ENCODE peak calls at places on chromosomes 6 and 20, in nine cellular contexts. M is CD8-positive, alpha-beta T cell; T is stromal cell of bone marrow; P is stimulated activated CD8-positive, alpha-beta memory T cell treated with anti-CD3 and anti-CD28 coated beads, Interleukin-4, amount 100 ng/mL, for 4 hours; E is dorsolateral prefrontal cortex; D is left ventricle myocardium superior; F is KBM-7; C is stimulated activated CD4-positive, alpha-beta T cell treated with anti-CD3 and anti-CD28 coated beads, TNF-alpha, amount 100 ng/mL, for 4 hours; I is RWPE2. H is an unnamed sample.

GRCh38 chr20:44025756-44026155 is 111.1 kb downstream of the TOX2 start:
- DNase-seq in M (no peak), T (no peak), P (no peak), E (no peak), D (no peak), F (no peak), C (no peak), I (peak; percentile 63), H (no peak)

GRCh38 chr6:31829633-31830492 is 2.3 kb downstream of the HSPA1B start:
- DNase-seq in M (no peak), T (no peak), P (no peak), E (peak; percentile 69), D (no peak), F (peak; percentile 85), C (no peak), I (no peak), H (peak; percentile 89)

GRCh38 chr20:62719250-62719945 is 10.8 kb downstream of the NTSR1 start:
- DNase-seq in M (no peak), T (no peak), P (no peak), E (no peak), D (no peak), F (no peak), C (no peak), I (no peak), H (no peak)

GRCh38 chr6:8589941-8590676 is 154.8 kb upstream of the SLC35B3 start:
- DNase-seq in M (no peak), T (no peak), P (no peak), E (no peak), D (no peak), F (no peak), C (no peak), I (no peak), H (peak; percentile 48)

GRCh38 chr20:24079661-24080412 is 91.3 kb upstream of the GGTLC1 start:
- DNase-seq in M (no peak), T (no peak), P (no peak), E (no peak), D (no peak), F (no peak), C (no peak), I (no peak), H (no peak)

GRCh38 chr6:127924440-127924839 is 23.6 kb upstream of the THEMIS start:
- DNase-seq in M (no peak), T (no peak), P (no peak), E (no peak), D (no peak), F (no peak), C (no peak), I (no peak), H (no peak)

GRCh38 chr20:37821691-37822655 is 81.0 kb upstream of the VSTM2L start:
- DNase-seq in M (no peak), T (peak; percentile 36), P (no peak), E (no peak), D (no peak), F (no peak), C (no peak), I (no peak), H (no peak)

GRCh38 chr6:104711371-104711770 is 148.3 kb downstream of the HACE1 start:
- DNase-seq in M (no peak), T (peak; percentile 22), P (no peak), E (no peak), D (no peak), F (no peak), C (no peak), I (no peak), H (no peak)

GRCh38 chr6:5967594-5967993 is 39.1 kb downstream of the NRN1 start:
- DNase-seq in M (no peak), T (no peak), P (no peak), E (no peak), D (no peak), F (no peak), C (no peak), I (no peak), H (no peak)

GRCh38 chr6:133989525-133989924 is 36.5 kb downstream of the TBPL1 start:
- DNase-seq in M (no peak), T (no peak), P (no peak), E (no peak), D (no peak), F (no peak), C (no peak), I (no peak), H (no peak)

GRCh38 chr20:20037960-20038359 is 14.3 kb downstream of the CRNKL1 start:
- DNase-seq in M (no peak), T (no peak), P (no peak), E (no peak), D (no peak), F (no peak), C (no peak), I (no peak), H (no peak)

GRCh38 chr6:113882341-113882740 is 25.2 kb downstream of the MARCKS start:
- DNase-seq in M (no peak), T (no peak), P (no peak), E (no peak), D (no peak), F (no peak), C (no peak), I (no peak), H (no peak)

GRCh38 chr6:33183071-33183683 is 9.1 kb downstream of the COL11A2 start:
- DNase-seq in M (no peak), T (no peak), P (no peak), E (no peak), D (no peak), F (peak; percentile 36), C (no peak), I (no peak), H (peak; percentile 35)

GRCh38 chr6:111625511-111626331 is 20.0 kb upstream of the TRAF3IP2 start:
- DNase-seq in M (no peak), T (peak; percentile 81), P (no peak), E (peak; percentile 45), D (peak; percentile 56), F (no peak), C (no peak), I (no peak), H (no peak)